ENCODE peak calls at places on chromosomes 12 and 14, in nine cellular contexts. One of them, this sample, is unnamed. For H3K4me1, the result is how much of the 10 kb centered on the place peaks cover.

GRCh38 chr12:26564391-26564790 is 268.6 kb downstream of the ITPR2 start:
- DNase-seq in mesendoderm: no peak
- DNase-seq in DND-41: no peak
- DNase-seq in breast epithelium: no peak
- DNase-seq in esophagus squamous epithelium: no peak
- DNase-seq in trophoblast cell: no peak
- DNase-seq in A549: no peak
- DNase-seq in mesenchymal stem cell: no peak
- DNase-seq in testis: no peak
- DNase-seq in this sample: no peak

GRCh38 chr12:106142591-106143261 is 4.0 kb upstream of the NUAK1 start:
- DNase-seq in mesendoderm: no peak
- DNase-seq in DND-41: no peak
- DNase-seq in breast epithelium: no peak
- DNase-seq in esophagus squamous epithelium: no peak
- DNase-seq in trophoblast cell: peak
- DNase-seq in A549: no peak
- DNase-seq in mesenchymal stem cell: no peak
- DNase-seq in testis: no peak
- DNase-seq in this sample: no peak

GRCh38 chr14:102777711-102778615 is 714 bp downstream of the TRAF3 start:
- DNase-seq in mesendoderm: no peak
- DNase-seq in DND-41: peak
- DNase-seq in breast epithelium: no peak
- DNase-seq in esophagus squamous epithelium: no peak
- DNase-seq in trophoblast cell: no peak
- DNase-seq in A549: no peak
- DNase-seq in mesenchymal stem cell: peak
- DNase-seq in testis: no peak
- DNase-seq in this sample: peak

GRCh38 chr14:66284346-66284745 is 201.8 kb upstream of the CCDC196 start:
- DNase-seq in mesendoderm: peak
- DNase-seq in DND-41: no peak
- DNase-seq in breast epithelium: no peak
- DNase-seq in esophagus squamous epithelium: no peak
- DNase-seq in trophoblast cell: peak
- DNase-seq in A549: peak
- DNase-seq in mesenchymal stem cell: no peak
- DNase-seq in testis: no peak
- DNase-seq in this sample: peak

GRCh38 chr12:116547955-116548471 is 11.2 kb upstream of the MAP1LC3B2 start:
- DNase-seq in mesendoderm: no peak
- DNase-seq in DND-41: no peak
- DNase-seq in breast epithelium: no peak
- DNase-seq in esophagus squamous epithelium: no peak
- DNase-seq in trophoblast cell: no peak
- DNase-seq in A549: no peak
- DNase-seq in mesenchymal stem cell: peak
- DNase-seq in testis: no peak
- DNase-seq in this sample: peak

GRCh38 chr12:25701290-25701689 is 148.2 kb upstream of the LMNTD1 start:
- DNase-seq in mesendoderm: no peak
- DNase-seq in DND-41: no peak
- DNase-seq in breast epithelium: no peak
- DNase-seq in esophagus squamous epithelium: no peak
- DNase-seq in trophoblast cell: no peak
- DNase-seq in A549: peak
- DNase-seq in mesenchymal stem cell: peak
- DNase-seq in testis: no peak
- DNase-seq in this sample: peak

GRCh38 chr14:64919215-64919614 is 5.0 kb downstream of the CHURC1 start:
- DNase-seq in mesendoderm: no peak
- DNase-seq in DND-41: no peak
- DNase-seq in breast epithelium: no peak
- DNase-seq in esophagus squamous epithelium: no peak
- DNase-seq in trophoblast cell: no peak
- DNase-seq in A549: no peak
- DNase-seq in mesenchymal stem cell: no peak
- DNase-seq in testis: no peak
- DNase-seq in this sample: peak

GRCh38 chr14:89349196-89350008 is 67.6 kb downstream of the FOXN3 start:
- DNase-seq in mesendoderm: peak
- DNase-seq in DND-41: peak
- DNase-seq in breast epithelium: no peak
- DNase-seq in esophagus squamous epithelium: no peak
- DNase-seq in trophoblast cell: peak
- DNase-seq in A549: peak
- DNase-seq in mesenchymal stem cell: peak
- DNase-seq in testis: no peak
- DNase-seq in this sample: no peak

GRCh38 chr12:90801776-90802175 is 153.2 kb downstream of the CCER1 start:
- DNase-seq in mesendoderm: peak
- DNase-seq in DND-41: no peak
- DNase-seq in breast epithelium: no peak
- DNase-seq in esophagus squamous epithelium: no peak
- DNase-seq in trophoblast cell: no peak
- DNase-seq in A549: no peak
- DNase-seq in mesenchymal stem cell: peak
- DNase-seq in testis: no peak
- DNase-seq in this sample: peak

GRCh38 chr12:113781415-113782198 is 184.5 kb downstream of the RBM19 start:
- DNase-seq in mesendoderm: peak
- DNase-seq in DND-41: no peak
- DNase-seq in breast epithelium: no peak
- DNase-seq in esophagus squamous epithelium: no peak
- DNase-seq in trophoblast cell: no peak
- DNase-seq in A549: no peak
- DNase-seq in mesenchymal stem cell: peak
- DNase-seq in testis: no peak
- DNase-seq in this sample: peak

GRCh38 chr12:21717756-21718155 is 56.8 kb downstream of the KCNJ8 start:
- DNase-seq in mesendoderm: no peak
- DNase-seq in DND-41: no peak
- DNase-seq in breast epithelium: no peak
- DNase-seq in esophagus squamous epithelium: no peak
- DNase-seq in trophoblast cell: no peak
- DNase-seq in A549: no peak
- DNase-seq in mesenchymal stem cell: no peak
- DNase-seq in testis: no peak
- DNase-seq in this sample: no peak

GRCh38 chr12:25376985-25377384 is 126.3 kb upstream of the KRAS start:
- DNase-seq in mesendoderm: no peak
- DNase-seq in DND-41: no peak
- DNase-seq in breast epithelium: no peak
- DNase-seq in esophagus squamous epithelium: no peak
- DNase-seq in trophoblast cell: no peak
- DNase-seq in A549: no peak
- DNase-seq in mesenchymal stem cell: no peak
- DNase-seq in testis: no peak
- DNase-seq in this sample: no peak

GRCh38 chr14:73269729-73270651 is 32.7 kb downstream of the PAPLN start:
- DNase-seq in mesendoderm: no peak
- DNase-seq in DND-41: no peak
- DNase-seq in breast epithelium: no peak
- DNase-seq in esophagus squamous epithelium: no peak
- DNase-seq in trophoblast cell: peak
- DNase-seq in A549: no peak
- DNase-seq in mesenchymal stem cell: peak
- DNase-seq in testis: peak
- DNase-seq in this sample: no peak

GRCh38 chr12:131511391-131511802 is 199.5 kb upstream of the SFSWAP start:
- DNase-seq in mesendoderm: peak
- DNase-seq in DND-41: peak
- DNase-seq in breast epithelium: no peak
- DNase-seq in esophagus squamous epithelium: no peak
- DNase-seq in trophoblast cell: no peak
- DNase-seq in A549: peak
- DNase-seq in mesenchymal stem cell: no peak
- DNase-seq in testis: no peak
- DNase-seq in this sample: peak

GRCh38 chr12:6332459-6332858 is 9.4 kb downstream of the TNFRSF1A start:
- DNase-seq in mesendoderm: no peak
- DNase-seq in DND-41: no peak
- DNase-seq in breast epithelium: no peak
- DNase-seq in esophagus squamous epithelium: no peak
- DNase-seq in trophoblast cell: no peak
- DNase-seq in A549: peak
- DNase-seq in mesenchymal stem cell: peak
- DNase-seq in testis: no peak
- DNase-seq in this sample: peak

GRCh38 chr14:22276913-22277816 is 311.9 kb downstream of the DAD1 start:
- DNase-seq in mesendoderm: peak
- DNase-seq in DND-41: no peak
- DNase-seq in breast epithelium: no peak
- DNase-seq in esophagus squamous epithelium: no peak
- DNase-seq in trophoblast cell: no peak
- DNase-seq in A549: peak
- DNase-seq in mesenchymal stem cell: peak
- DNase-seq in testis: no peak
- DNase-seq in this sample: peak

GRCh38 chr12:123427036-123427769 is 9.3 kb downstream of the RILPL2 start:
- DNase-seq in mesendoderm: no peak
- DNase-seq in DND-41: no peak
- DNase-seq in breast epithelium: no peak
- DNase-seq in esophagus squamous epithelium: no peak
- DNase-seq in trophoblast cell: no peak
- DNase-seq in A549: no peak
- DNase-seq in mesenchymal stem cell: no peak
- DNase-seq in testis: no peak
- DNase-seq in this sample: no peak

GRCh38 chr14:68018598-68018997 is 199.0 kb downstream of the RAD51B start:
- DNase-seq in mesendoderm: no peak
- DNase-seq in DND-41: no peak
- DNase-seq in breast epithelium: no peak
- DNase-seq in esophagus squamous epithelium: no peak
- DNase-seq in trophoblast cell: no peak
- DNase-seq in A549: no peak
- DNase-seq in mesenchymal stem cell: no peak
- DNase-seq in testis: no peak
- DNase-seq in this sample: peak
- H3K4me1 ChIP-seq in mesendoderm: under half
- H3K4me1 ChIP-seq in DND-41: under half
- H3K4me1 ChIP-seq in breast epithelium: under half
- H3K4me1 ChIP-seq in esophagus squamous epithelium: under half
- H3K4me1 ChIP-seq in trophoblast cell: under half
- H3K4me1 ChIP-seq in A549: under half
- H3K4me1 ChIP-seq in mesenchymal stem cell: under half
- H3K4me1 ChIP-seq in testis: under half
- H3K4me1 ChIP-seq in this sample: under half

GRCh38 chr14:104192146-104192882 is 53.9 kb downstream of the KIF26A start:
- DNase-seq in mesendoderm: no peak
- DNase-seq in DND-41: no peak
- DNase-seq in breast epithelium: no peak
- DNase-seq in esophagus squamous epithelium: no peak
- DNase-seq in trophoblast cell: no peak
- DNase-seq in A549: no peak
- DNase-seq in mesenchymal stem cell: no peak
- DNase-seq in testis: no peak
- DNase-seq in this sample: no peak
- H3K4me1 ChIP-seq in mesendoderm: under half
- H3K4me1 ChIP-seq in DND-41: under half
- H3K4me1 ChIP-seq in breast epithelium: under half
- H3K4me1 ChIP-seq in esophagus squamous epithelium: under half
- H3K4me1 ChIP-seq in trophoblast cell: under half
- H3K4me1 ChIP-seq in A549: under half
- H3K4me1 ChIP-seq in mesenchymal stem cell: under half
- H3K4me1 ChIP-seq in testis: under half
- H3K4me1 ChIP-seq in this sample: under half

GRCh38 chr12:69898236-69898635 is 73.2 kb downstream of the MYRFL start:
- DNase-seq in mesendoderm: no peak
- DNase-seq in DND-41: no peak
- DNase-seq in breast epithelium: no peak
- DNase-seq in esophagus squamous epithelium: no peak
- DNase-seq in trophoblast cell: peak
- DNase-seq in A549: no peak
- DNase-seq in mesenchymal stem cell: peak
- DNase-seq in testis: no peak
- DNase-seq in this sample: peak
- H3K4me1 ChIP-seq in mesendoderm: under half
- H3K4me1 ChIP-seq in DND-41: under half
- H3K4me1 ChIP-seq in breast epithelium: under half
- H3K4me1 ChIP-seq in esophagus squamous epithelium: under half
- H3K4me1 ChIP-seq in trophoblast cell: under half
- H3K4me1 ChIP-seq in A549: under half
- H3K4me1 ChIP-seq in mesenchymal stem cell: under half
- H3K4me1 ChIP-seq in testis: under half
- H3K4me1 ChIP-seq in this sample: under half

DNA sequence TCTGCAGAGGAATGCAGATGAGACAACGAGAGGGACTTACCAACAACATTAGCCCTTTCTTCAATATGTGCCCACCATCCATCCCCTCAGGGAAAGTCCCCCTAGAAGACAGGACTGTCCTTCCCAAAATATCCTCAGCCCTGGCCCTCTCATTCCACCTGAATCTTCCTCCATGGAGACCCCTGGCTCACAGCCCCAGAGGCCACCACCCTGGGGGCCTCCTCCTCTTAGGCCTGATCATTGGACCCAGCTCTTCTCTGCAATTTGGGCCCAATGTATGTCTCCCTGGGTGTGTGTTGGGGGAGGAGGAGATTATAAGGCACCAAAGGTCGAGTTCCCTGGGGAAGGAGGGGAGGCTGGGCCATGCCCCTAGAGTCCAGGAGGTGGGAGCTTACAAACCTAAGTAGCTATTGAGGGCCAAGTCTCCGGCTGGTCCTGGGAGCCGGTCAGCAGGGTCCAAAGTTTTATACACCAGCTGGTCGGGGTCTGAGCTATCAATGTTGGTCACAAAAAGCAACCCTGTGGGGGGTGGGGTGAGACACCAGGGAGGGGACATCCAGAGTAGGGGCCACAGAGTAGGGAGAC is 8.1 kb downstream of the ITGA7 start:
- DNase-seq in mesendoderm: no peak
- DNase-seq in DND-41: no peak
- DNase-seq in breast epithelium: peak
- DNase-seq in esophagus squamous epithelium: no peak
- DNase-seq in trophoblast cell: no peak
- DNase-seq in A549: no peak
- DNase-seq in mesenchymal stem cell: no peak
- DNase-seq in testis: no peak
- DNase-seq in this sample: no peak
- H3K4me1 ChIP-seq in mesendoderm: under half
- H3K4me1 ChIP-seq in DND-41: under half
- H3K4me1 ChIP-seq in breast epithelium: under half
- H3K4me1 ChIP-seq in esophagus squamous epithelium: under half
- H3K4me1 ChIP-seq in trophoblast cell: under half
- H3K4me1 ChIP-seq in A549: under half
- H3K4me1 ChIP-seq in mesenchymal stem cell: under half
- H3K4me1 ChIP-seq in testis: under half
- H3K4me1 ChIP-seq in this sample: under half

This sample was measured in GM23248.